ENCODE peak calls at places on chromosomes 7 and 10, in ten cellular contexts. L is uterus, U is BJ, R is A673, G is upper lobe of right lung, B is OCI-LY7, Y is astrocyte of the spinal cord, E is ovary, S is right lobe of liver, H is bronchial epithelial cell. X is an unnamed sample.

GRCh38 chr10:112132429-112132828 is 51.1 kb downstream of the GPAM start:
- DNase-seq in H (no peak), L (no peak), Y (no peak), S (no peak), G (no peak), E (no peak), R (no peak), U (no peak), B (no peak), X (no peak)

GRCh38 chr10:35924726-35925125 is 282.6 kb upstream of the FZD8 start:
- DNase-seq in B (no peak), U (no peak), R (no peak), E (no peak), S (no peak), Y (no peak), H (no peak), L (no peak), G (no peak), X (no peak)

GRCh38 chr7:41696323-41696916 is 6.5 kb downstream of the INHBA start:
- DNase-seq in G (peak; percentile 77), S (peak; percentile 81), H (peak; percentile 67), U (peak; percentile 36), Y (peak; percentile 89), B (peak; percentile 46), E (peak; percentile 85), R (peak; percentile 85), L (peak; percentile 85), X (no peak)

GRCh38 chr7:106938803-106939202 is 73.7 kb downstream of the PIK3CG start:
- DNase-seq in Y (no peak), U (no peak), G (no peak), E (no peak), R (no peak), L (no peak), B (no peak), S (no peak), H (no peak), X (no peak)

GRCh38 chr10:43881657-43882056 is 233.0 kb upstream of the ZNF32 start:
- DNase-seq in E (no peak), G (no peak), B (no peak), U (no peak), Y (no peak), L (no peak), S (no peak), H (no peak), R (no peak), X (no peak)

GRCh38 chr7:106504620-106505019 is 156.3 kb downstream of the CCDC71L start:
- DNase-seq in Y (peak; percentile 68), U (no peak), E (no peak), R (peak; percentile 19), H (no peak), G (no peak), L (no peak), S (no peak), B (no peak), X (no peak)

GRCh38 chr7:70239930-70240329 is 641.7 kb downstream of the AUTS2 start:
- DNase-seq in U (no peak), S (no peak), H (no peak), E (no peak), Y (no peak), G (no peak), L (no peak), R (no peak), B (no peak), X (no peak)

GRCh38 chr10:51895209-51895608 is 195.8 kb upstream of the CSTF2T start:
- DNase-seq in H (peak; percentile 83), Y (peak; percentile 15), G (no peak), L (peak; percentile 58), E (peak; percentile 73), B (no peak), U (peak; percentile 82), S (no peak), R (no peak), X (no peak)

GRCh38 chr10:43938810-43939209 is 290.1 kb upstream of the ZNF32 start:
- DNase-seq in S (no peak), Y (no peak), U (no peak), L (no peak), E (no peak), R (no peak), B (no peak), G (peak; percentile 46), H (no peak), X (no peak)

GRCh38 chr7:34162017-34162565 is 256.8 kb downstream of the BMPER start:
- DNase-seq in H (no peak), U (no peak), R (no peak), L (no peak), E (no peak), S (no peak), Y (no peak), G (no peak), B (no peak), X (no peak)

GRCh38 chr7:11743016-11743415 is 89.0 kb downstream of the THSD7A start:
- DNase-seq in Y (no peak), G (no peak), L (no peak), U (no peak), S (no peak), E (no peak), R (no peak), B (no peak), H (no peak), X (no peak)

GRCh38 chr10:7787150-7787856 is 490 bp downstream of the KIN start:
- DNase-seq in L (no peak), Y (peak; percentile 19), S (no peak), R (peak; percentile 9), U (no peak), G (no peak), B (peak; percentile 18), E (no peak), H (peak; percentile 33), X (no peak)

GRCh38 chr10:93595378-93596288 is 5.4 kb downstream of the RBP4 start:
- DNase-seq in Y (peak; percentile 30), B (no peak), L (no peak), U (no peak), R (no peak), E (no peak), H (no peak), G (no peak), S (no peak), X (no peak)

GRCh38 chr10:93594518-93594917 is 6.5 kb downstream of the RBP4 start:
- DNase-seq in Y (no peak), G (no peak), L (no peak), B (no peak), E (no peak), U (no peak), H (no peak), S (no peak), R (no peak), X (no peak)

GRCh38 chr10:93591065-93591808 is 9.8 kb downstream of the RBP4 start:
- DNase-seq in H (peak; percentile 8), S (peak; percentile 43), Y (no peak), G (no peak), L (peak; percentile 26), U (no peak), R (no peak), E (no peak), B (no peak), X (no peak)

GRCh38 chr10:93593749-93594148 is 7.3 kb downstream of the RBP4 start:
- DNase-seq in G (no peak), E (no peak), B (no peak), L (no peak), Y (no peak), S (no peak), H (no peak), R (no peak), U (no peak), X (no peak)

GRCh38 chr10:93593254-93593653 is 7.8 kb downstream of the RBP4 start:
- DNase-seq in Y (no peak), G (no peak), H (no peak), S (no peak), E (no peak), U (no peak), B (no peak), R (no peak), L (no peak), X (no peak)
- TF ChIP-seq CTCF in Y (no peak), G (no peak), H (no peak), S (no peak), E (no peak), U (no peak), B (no peak), R (no peak), L (no peak), X (no peak)

GRCh38 chr7:21500117-21500516 is 42.7 kb upstream of the DNAH11 start:
- DNase-seq in R (no peak), Y (no peak), G (no peak), U (no peak), L (no peak), E (no peak), B (no peak), H (no peak), S (no peak), X (no peak)

GRCh38 chr7:21497072-21497471 is 45.8 kb upstream of the DNAH11 start:
- DNase-seq in R (no peak), S (no peak), L (no peak), G (no peak), H (peak; percentile 31), B (peak; percentile 7), E (no peak), Y (peak; percentile 7), U (no peak), X (no peak)
- H3K4me3 ChIP-seq in R (no peak overlapping the region), S (no peak overlapping the region), L (no peak overlapping the region), G (no peak overlapping the region), H (no peak overlapping the region), B (no peak overlapping the region), E (no peak overlapping the region), Y (no peak overlapping the region), U (no peak overlapping the region), X (no peak overlapping the region)

GRCh38 chr7:143345428-143345900 is 17.0 kb downstream of the FAM131B start:
- DNase-seq in U (no peak), S (peak; percentile 64), B (no peak), E (no peak), H (peak; percentile 50), R (peak; percentile 26), Y (peak; percentile 28), G (peak; percentile 76), L (no peak), X (no peak)
- TF ChIP-seq CTCF in U (peak; percentile 60), S (no peak), B (no peak), E (no peak), H (peak; percentile 90), R (peak; percentile 58), Y (peak; percentile 60), G (peak; percentile 52), L (peak; percentile 37), X (peak; percentile 23)

DNA sequence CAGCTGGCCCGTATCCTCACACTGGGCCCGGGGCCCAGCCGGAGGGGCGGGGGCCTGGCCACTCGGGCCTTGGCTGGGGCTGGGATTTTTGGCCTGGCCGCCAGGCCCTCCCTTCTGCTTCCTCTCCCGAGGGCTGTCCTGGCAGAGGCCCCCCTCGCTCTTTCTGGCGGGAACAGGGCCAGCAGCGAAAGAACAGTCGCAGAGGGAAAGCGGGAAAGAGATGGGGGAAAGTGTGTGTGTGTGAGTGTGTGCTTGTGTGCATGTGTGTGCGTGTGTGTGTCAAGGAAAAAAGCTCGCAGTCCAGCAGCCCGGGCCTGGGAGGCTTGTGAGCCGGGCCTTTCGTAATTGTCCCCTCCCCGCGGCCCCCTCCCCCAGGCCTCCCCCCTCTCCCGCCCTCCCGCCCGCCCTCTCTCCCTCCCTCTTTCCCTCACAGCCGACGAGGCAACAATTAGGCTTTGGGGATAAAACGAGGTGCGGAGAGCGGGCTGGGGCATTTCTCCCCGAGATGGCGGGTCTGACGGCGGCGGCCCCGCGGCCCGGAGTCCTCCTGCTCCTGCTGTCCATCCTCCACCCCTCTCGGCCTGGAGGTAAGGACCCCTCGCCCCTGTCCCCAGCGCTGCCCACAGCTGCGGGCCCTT is at the start of gene ELN:
- DNase-seq in U (no peak), B (no peak), R (peak; percentile 72), L (peak; percentile 92), H (no peak), E (peak; percentile 96), G (peak; percentile 83), S (no peak), Y (no peak), X (peak; percentile 69)
- H3K4me3 ChIP-seq in U (peak within 1 kb of the TSS; percentile 45), B (no peak within 1 kb of the TSS), R (peak within 1 kb of the TSS; percentile 45), L (peak within 1 kb of the TSS; percentile 45), H (no peak within 1 kb of the TSS), E (peak within 1 kb of the TSS; percentile 57), G (peak within 1 kb of the TSS; percentile 61), S (peak within 1 kb of the TSS; percentile 33), Y (peak within 1 kb of the TSS; percentile 12), X (peak within 1 kb of the TSS; percentile 49)

X was measured in dorsolateral prefrontal cortex.